ENCODE peak calls at places on chromosomes 13 and 19, in four cellular contexts. X is SW 1271, S is fibroblast of lung, G is T-helper 9 cell. Q is an unnamed sample.

GRCh38 chr19:16834747-16835146 is 5.5 kb downstream of the SIN3B start:
- DNase-seq in S (no peak), G (no peak), X (no peak), Q (no peak)

GRCh38 chr19:45154064-45154827 is 6.5 kb downstream of the NKPD1 start:
- DNase-seq in G (no peak), S (peak), X (no peak), Q (no peak)

GRCh38 chr13:97119899-97120745 is 102.0 kb upstream of the MBNL2 start:
- DNase-seq in X (no peak), S (peak), G (no peak), Q (no peak)

GRCh38 chr13:27273658-27274425 is 3.2 kb downstream of the RASL11A start:
- DNase-seq in S (peak), G (no peak), X (no peak), Q (no peak)

GRCh38 chr19:2534374-2535050 is 58.6 kb downstream of the GADD45B start:
- DNase-seq in G (no peak), S (no peak), X (no peak), Q (no peak)

GRCh38 chr13:23674795-23675640 is 104.8 kb downstream of the TNFRSF19 start:
- DNase-seq in S (peak), X (no peak), G (no peak), Q (no peak)

GRCh38 chr13:59337070-59337469 is 826.7 kb downstream of the DIAPH3 start:
- DNase-seq in X (no peak), G (no peak), S (no peak), Q (no peak)

GRCh38 chr19:43639507-43640423 is at the start of gene CADM4:
- DNase-seq in X (no peak), G (peak), S (no peak), Q (no peak)